ENCODE peak calls at places on chromosome 12, in seven cellular contexts. One of them, this sample, is unnamed. For H3K4me1, the result is how much of the 10 kb centered on the place peaks cover.

GRCh38 chr12:20852649-20853048 is 42.1 kb downstream of the SLCO1B3 start:
- DNase-seq in fibroblast of lung: no peak
- DNase-seq in endothelial cell of umbilical vein: no peak
- DNase-seq in left ventricle myocardium inferior: no peak
- DNase-seq in OCI-LY7: no peak
- DNase-seq in psoas muscle: no peak
- DNase-seq in BE2C: no peak
- DNase-seq in this sample: no peak

GRCh38 chr12:130016194-130016593 is 112.4 kb upstream of the TMEM132D start:
- DNase-seq in psoas muscle: no peak
- DNase-seq in OCI-LY7: no peak
- DNase-seq in fibroblast of lung: no peak
- DNase-seq in left ventricle myocardium inferior: no peak
- DNase-seq in endothelial cell of umbilical vein: no peak
- DNase-seq in BE2C: no peak
- DNase-seq in this sample: no peak

GRCh38 chr12:90163975-90164374 is 455.3 kb upstream of the ATP2B1 start:
- DNase-seq in BE2C: no peak
- DNase-seq in psoas muscle: no peak
- DNase-seq in OCI-LY7: peak
- DNase-seq in left ventricle myocardium inferior: no peak
- DNase-seq in endothelial cell of umbilical vein: no peak
- DNase-seq in fibroblast of lung: no peak
- DNase-seq in this sample: no peak

GRCh38 chr12:46300906-46301305 is 32.1 kb upstream of the SLC38A1 start:
- DNase-seq in psoas muscle: no peak
- DNase-seq in BE2C: no peak
- DNase-seq in fibroblast of lung: no peak
- DNase-seq in OCI-LY7: peak
- DNase-seq in endothelial cell of umbilical vein: peak
- DNase-seq in left ventricle myocardium inferior: peak
- DNase-seq in this sample: no peak

GRCh38 chr12:101859664-101860607 is 17.4 kb upstream of the DRAM1 start:
- DNase-seq in OCI-LY7: no peak
- DNase-seq in psoas muscle: no peak
- DNase-seq in fibroblast of lung: peak
- DNase-seq in endothelial cell of umbilical vein: no peak
- DNase-seq in BE2C: no peak
- DNase-seq in left ventricle myocardium inferior: no peak
- DNase-seq in this sample: no peak

GRCh38 chr12:49740930-49741881 is at the start of gene TMBIM6:
- DNase-seq in endothelial cell of umbilical vein: peak
- DNase-seq in BE2C: peak
- DNase-seq in fibroblast of lung: peak
- DNase-seq in left ventricle myocardium inferior: peak
- DNase-seq in psoas muscle: peak
- DNase-seq in OCI-LY7: peak
- DNase-seq in this sample: peak

GRCh38 chr12:122871851-122872785 is 23.8 kb downstream of the VPS37B start:
- DNase-seq in fibroblast of lung: peak
- DNase-seq in BE2C: peak
- DNase-seq in OCI-LY7: peak
- DNase-seq in left ventricle myocardium inferior: peak
- DNase-seq in endothelial cell of umbilical vein: peak
- DNase-seq in psoas muscle: no peak
- DNase-seq in this sample: peak

GRCh38 chr12:45034861-45035265 is 16.0 kb downstream of the DBX2 start:
- DNase-seq in psoas muscle: no peak
- DNase-seq in left ventricle myocardium inferior: no peak
- DNase-seq in OCI-LY7: no peak
- DNase-seq in BE2C: no peak
- DNase-seq in fibroblast of lung: no peak
- DNase-seq in endothelial cell of umbilical vein: no peak
- DNase-seq in this sample: no peak

GRCh38 chr12:71135812-71136176 is 22.0 kb downstream of the TSPAN8 start:
- DNase-seq in endothelial cell of umbilical vein: peak
- DNase-seq in left ventricle myocardium inferior: no peak
- DNase-seq in OCI-LY7: no peak
- DNase-seq in BE2C: no peak
- DNase-seq in fibroblast of lung: no peak
- DNase-seq in psoas muscle: no peak
- DNase-seq in this sample: no peak

GRCh38 chr12:212799-213526 is 994 bp downstream of the SLC6A12 start:
- DNase-seq in psoas muscle: no peak
- DNase-seq in fibroblast of lung: no peak
- DNase-seq in left ventricle myocardium inferior: peak
- DNase-seq in endothelial cell of umbilical vein: no peak
- DNase-seq in BE2C: peak
- DNase-seq in OCI-LY7: no peak
- DNase-seq in this sample: no peak

GRCh38 chr12:105253882-105254513 is 18.0 kb upstream of the APPL2 start:
- DNase-seq in psoas muscle: no peak
- DNase-seq in left ventricle myocardium inferior: no peak
- DNase-seq in fibroblast of lung: peak
- DNase-seq in OCI-LY7: no peak
- DNase-seq in BE2C: no peak
- DNase-seq in endothelial cell of umbilical vein: peak
- DNase-seq in this sample: peak

GRCh38 chr12:80769553-80770140 is 52.9 kb downstream of the MYF5 start:
- DNase-seq in left ventricle myocardium inferior: no peak
- DNase-seq in BE2C: no peak
- DNase-seq in OCI-LY7: no peak
- DNase-seq in psoas muscle: no peak
- DNase-seq in fibroblast of lung: no peak
- DNase-seq in endothelial cell of umbilical vein: no peak
- DNase-seq in this sample: no peak

GRCh38 chr12:120584343-120585149 is 3.3 kb upstream of the POP5 start:
- DNase-seq in left ventricle myocardium inferior: peak
- DNase-seq in BE2C: peak
- DNase-seq in psoas muscle: peak
- DNase-seq in endothelial cell of umbilical vein: peak
- DNase-seq in OCI-LY7: peak
- DNase-seq in fibroblast of lung: no peak
- DNase-seq in this sample: peak

GRCh38 chr12:95326450-95326849 is 108.8 kb downstream of the VEZT start:
- DNase-seq in BE2C: no peak
- DNase-seq in OCI-LY7: no peak
- DNase-seq in fibroblast of lung: peak
- DNase-seq in left ventricle myocardium inferior: no peak
- DNase-seq in psoas muscle: no peak
- DNase-seq in endothelial cell of umbilical vein: no peak
- DNase-seq in this sample: no peak

GRCh38 chr12:13376627-13377373 is 180.3 kb downstream of the EMP1 start:
- DNase-seq in left ventricle myocardium inferior: no peak
- DNase-seq in endothelial cell of umbilical vein: no peak
- DNase-seq in OCI-LY7: no peak
- DNase-seq in fibroblast of lung: no peak
- DNase-seq in BE2C: no peak
- DNase-seq in psoas muscle: no peak
- DNase-seq in this sample: no peak

GRCh38 chr12:13373131-13373530 is 176.6 kb downstream of the EMP1 start:
- DNase-seq in endothelial cell of umbilical vein: no peak
- DNase-seq in left ventricle myocardium inferior: no peak
- DNase-seq in OCI-LY7: no peak
- DNase-seq in BE2C: no peak
- DNase-seq in psoas muscle: no peak
- DNase-seq in fibroblast of lung: no peak
- DNase-seq in this sample: no peak

GRCh38 chr12:13373803-13374202 is 177.3 kb downstream of the EMP1 start:
- DNase-seq in OCI-LY7: no peak
- DNase-seq in fibroblast of lung: no peak
- DNase-seq in left ventricle myocardium inferior: no peak
- DNase-seq in psoas muscle: no peak
- DNase-seq in endothelial cell of umbilical vein: no peak
- DNase-seq in BE2C: no peak
- DNase-seq in this sample: no peak

GRCh38 chr12:13375583-13376413 is 179.3 kb downstream of the EMP1 start:
- DNase-seq in endothelial cell of umbilical vein: no peak
- DNase-seq in OCI-LY7: no peak
- DNase-seq in fibroblast of lung: no peak
- DNase-seq in psoas muscle: no peak
- DNase-seq in left ventricle myocardium inferior: no peak
- DNase-seq in BE2C: no peak
- DNase-seq in this sample: no peak

DNA sequence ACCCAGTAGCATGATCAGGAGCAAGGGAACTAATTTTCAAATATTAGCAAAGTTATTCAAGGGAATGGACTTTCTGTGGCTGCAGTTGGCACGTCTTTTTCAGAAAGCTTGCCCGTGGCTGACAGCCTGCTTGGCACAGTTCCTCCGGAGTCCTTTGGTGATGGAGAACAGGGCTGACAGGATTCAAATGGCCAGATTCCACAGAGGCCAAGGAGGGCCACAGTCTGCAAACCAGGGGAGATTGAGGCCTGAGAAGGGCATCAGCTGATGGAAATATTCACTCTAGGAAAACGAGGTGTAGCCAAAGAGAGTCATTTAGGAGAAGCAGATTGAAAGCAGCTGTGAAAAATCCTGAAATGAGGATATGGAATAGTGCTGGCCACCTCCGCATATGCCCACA is 178.3 kb downstream of the EMP1 start:
- DNase-seq in OCI-LY7: no peak
- DNase-seq in left ventricle myocardium inferior: no peak
- DNase-seq in endothelial cell of umbilical vein: no peak
- DNase-seq in psoas muscle: no peak
- DNase-seq in fibroblast of lung: no peak
- DNase-seq in BE2C: no peak
- DNase-seq in this sample: no peak
- H3K4me3 ChIP-seq in OCI-LY7: no peak
- H3K4me3 ChIP-seq in left ventricle myocardium inferior: no peak
- H3K4me3 ChIP-seq in endothelial cell of umbilical vein: no peak
- H3K4me3 ChIP-seq in psoas muscle: no peak
- H3K4me3 ChIP-seq in fibroblast of lung: no peak
- H3K4me3 ChIP-seq in BE2C: no peak
- H3K4me3 ChIP-seq in this sample: no peak

GRCh38 chr12:53474077-53474476 is 22.2 kb downstream of the PCBP2 start:
- DNase-seq in psoas muscle: no peak
- DNase-seq in OCI-LY7: no peak
- DNase-seq in BE2C: no peak
- DNase-seq in fibroblast of lung: no peak
- DNase-seq in left ventricle myocardium inferior: no peak
- DNase-seq in endothelial cell of umbilical vein: no peak
- DNase-seq in this sample: no peak

GRCh38 chr12:53468286-53468685 is 16.4 kb downstream of the PCBP2 start:
- DNase-seq in BE2C: no peak
- DNase-seq in fibroblast of lung: no peak
- DNase-seq in OCI-LY7: no peak
- DNase-seq in left ventricle myocardium inferior: no peak
- DNase-seq in endothelial cell of umbilical vein: no peak
- DNase-seq in psoas muscle: no peak
- DNase-seq in this sample: no peak

GRCh38 chr12:53467880-53468279 is 16.0 kb downstream of the PCBP2 start:
- DNase-seq in OCI-LY7: no peak
- DNase-seq in fibroblast of lung: no peak
- DNase-seq in left ventricle myocardium inferior: no peak
- DNase-seq in endothelial cell of umbilical vein: no peak
- DNase-seq in BE2C: no peak
- DNase-seq in psoas muscle: no peak
- DNase-seq in this sample: no peak

GRCh38 chr12:53474819-53475218 is 22.9 kb downstream of the PCBP2 start:
- DNase-seq in psoas muscle: no peak
- DNase-seq in left ventricle myocardium inferior: no peak
- DNase-seq in OCI-LY7: no peak
- DNase-seq in fibroblast of lung: no peak
- DNase-seq in endothelial cell of umbilical vein: no peak
- DNase-seq in BE2C: no peak
- DNase-seq in this sample: no peak

DNA sequence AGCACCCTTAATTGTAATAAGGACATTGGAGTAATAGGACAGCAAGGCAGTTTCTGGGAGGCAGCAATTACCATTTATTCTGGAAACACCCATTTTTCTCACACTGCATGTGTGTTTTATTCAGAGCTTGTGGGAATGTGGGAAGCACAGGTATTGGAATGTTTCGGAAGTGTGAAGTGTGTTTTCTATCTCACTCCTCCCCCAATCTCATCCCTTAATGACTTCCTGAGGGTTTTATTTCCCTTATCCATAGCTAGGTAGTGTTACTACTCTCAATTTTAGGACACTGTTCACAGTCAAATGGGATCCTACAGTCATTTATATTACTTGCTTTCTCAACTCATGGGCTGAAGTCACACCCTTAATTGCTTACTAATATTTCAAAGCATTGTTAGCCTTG is 20.3 kb downstream of the PCBP2 start:
- DNase-seq in fibroblast of lung: no peak
- DNase-seq in BE2C: no peak
- DNase-seq in psoas muscle: no peak
- DNase-seq in OCI-LY7: no peak
- DNase-seq in left ventricle myocardium inferior: no peak
- DNase-seq in endothelial cell of umbilical vein: no peak
- DNase-seq in this sample: no peak
- H3K4me1 ChIP-seq in fibroblast of lung: under half
- H3K4me1 ChIP-seq in BE2C: under half
- H3K4me1 ChIP-seq in psoas muscle: half or more
- H3K4me1 ChIP-seq in OCI-LY7: under half
- H3K4me1 ChIP-seq in left ventricle myocardium inferior: half or more
- H3K4me1 ChIP-seq in endothelial cell of umbilical vein: under half
- H3K4me1 ChIP-seq in this sample: under half

DNA sequence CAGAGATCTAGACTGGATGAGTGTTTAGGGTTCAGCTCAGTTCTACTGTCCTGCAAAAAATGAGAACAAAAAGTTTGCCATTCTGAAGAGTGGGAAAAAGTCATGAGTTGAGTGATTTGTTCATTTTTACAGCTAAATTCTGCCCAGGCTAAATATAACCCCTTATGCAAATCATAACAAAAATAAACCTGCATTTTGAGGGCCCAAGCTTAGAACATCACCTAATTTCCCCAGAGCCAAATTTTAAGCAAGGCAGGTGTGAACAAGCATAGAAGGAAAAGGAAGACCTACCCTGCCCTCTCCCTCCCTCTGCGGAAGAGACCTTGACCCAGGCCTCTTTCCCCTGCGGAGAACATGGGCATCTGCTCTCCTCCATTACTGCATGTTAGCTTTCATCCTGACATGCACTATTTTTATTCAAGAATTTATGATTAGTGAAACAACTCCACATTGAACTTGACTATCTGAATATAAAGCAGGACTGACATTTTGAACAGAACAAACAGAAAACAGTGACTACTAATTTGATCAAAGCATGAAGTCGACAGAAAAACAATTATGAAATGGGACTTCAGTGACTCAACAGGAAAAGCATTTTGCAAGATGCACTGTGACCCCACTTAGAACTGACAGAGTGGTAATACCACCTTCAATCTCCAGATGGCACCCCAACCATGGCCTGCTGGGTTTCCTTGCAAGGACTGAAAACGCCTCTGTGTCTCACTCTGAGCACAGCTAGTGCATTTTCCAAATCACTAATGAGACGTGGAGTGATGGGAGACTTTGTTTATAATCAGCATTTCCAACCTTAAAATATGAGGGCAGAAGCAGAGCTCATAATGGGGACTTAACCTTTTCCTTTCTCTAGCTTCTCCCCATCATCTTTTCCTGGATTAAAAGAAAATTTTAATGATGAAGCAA is 30.9 kb upstream of the SELPLG start:
- DNase-seq in endothelial cell of umbilical vein: peak
- DNase-seq in fibroblast of lung: peak
- DNase-seq in left ventricle myocardium inferior: peak
- DNase-seq in psoas muscle: peak
- DNase-seq in OCI-LY7: peak
- DNase-seq in BE2C: peak
- DNase-seq in this sample: peak
- H3K4me3 ChIP-seq in endothelial cell of umbilical vein: no peak
- H3K4me3 ChIP-seq in fibroblast of lung: no peak
- H3K4me3 ChIP-seq in left ventricle myocardium inferior: no peak
- H3K4me3 ChIP-seq in psoas muscle: no peak
- H3K4me3 ChIP-seq in OCI-LY7: peak
- H3K4me3 ChIP-seq in BE2C: no peak
- H3K4me3 ChIP-seq in this sample: peak

GRCh38 chr12:111407371-111408115 is 1.8 kb downstream of the SH2B3 start:
- DNase-seq in endothelial cell of umbilical vein: no peak
- DNase-seq in left ventricle myocardium inferior: no peak
- DNase-seq in BE2C: peak
- DNase-seq in OCI-LY7: peak
- DNase-seq in fibroblast of lung: no peak
- DNase-seq in psoas muscle: no peak
- DNase-seq in this sample: no peak
- H3K4me1 ChIP-seq in endothelial cell of umbilical vein: half or more
- H3K4me1 ChIP-seq in left ventricle myocardium inferior: half or more
- H3K4me1 ChIP-seq in BE2C: under half
- H3K4me1 ChIP-seq in OCI-LY7: half or more
- H3K4me1 ChIP-seq in fibroblast of lung: under half
- H3K4me1 ChIP-seq in psoas muscle: half or more
- H3K4me1 ChIP-seq in this sample: half or more

This sample was measured in tibial artery.